ENCODE peak calls at places on chromosomes 2 and 18, in eight cellular contexts. D is H9, G is breast epithelium, W is transverse colon, B is OCI-LY7, Z is psoas muscle, X is neuronal stem cell, H is GM23248. L is an unnamed sample. For H3K4me1, the result is how much of the 10 kb centered on the place peaks cover.

GRCh38 chr2:1773883-1774282 is 29.6 kb upstream of the PXDN start:
- DNase-seq in D (peak), G (no peak), W (no peak), B (no peak), Z (no peak), X (no peak), H (no peak), L (no peak)

GRCh38 chr2:175293195-175293594 is 111.7 kb upstream of the ATP5MC3 start:
- DNase-seq in D (no peak), G (no peak), W (no peak), B (no peak), Z (no peak), X (no peak), H (no peak), L (no peak)

GRCh38 chr2:102018823-102019445 is 27.2 kb downstream of the IL1R2 start:
- DNase-seq in D (no peak), G (no peak), W (no peak), B (no peak), Z (no peak), X (no peak), H (peak), L (no peak)

GRCh38 chr2:173990970-173991819 is 26.0 kb upstream of the SP3 start:
- DNase-seq in D (no peak), G (peak), W (peak), B (peak), Z (peak), X (no peak), H (peak), L (peak)

GRCh38 chr2:32852821-32853220 is 93.9 kb upstream of the LTBP1 start:
- DNase-seq in D (no peak), G (no peak), W (no peak), B (no peak), Z (no peak), X (no peak), H (peak), L (no peak)

GRCh38 chr2:197806317-197806633 is 1.9 kb downstream of the PLCL1 start:
- DNase-seq in D (no peak), G (no peak), W (no peak), B (no peak), Z (no peak), X (no peak), H (peak), L (no peak)

GRCh38 chr18:35513181-35513932 is 15.6 kb upstream of the INO80C start:
- DNase-seq in D (no peak), G (no peak), W (peak), B (no peak), Z (peak), X (no peak), H (peak), L (no peak)

GRCh38 chr2:67346718-67347407 is 50.3 kb upstream of the ETAA1 start:
- DNase-seq in D (no peak), G (no peak), W (no peak), B (no peak), Z (no peak), X (no peak), H (peak), L (no peak)

GRCh38 chr18:32379891-32380290 is 90.8 kb downstream of the GAREM1 start:
- DNase-seq in D (no peak), G (no peak), W (no peak), B (no peak), Z (no peak), X (no peak), H (no peak), L (no peak)

GRCh38 chr18:25164837-25165791 is 186.9 kb downstream of the ZNF521 start:
- DNase-seq in D (no peak), G (no peak), W (no peak), B (no peak), Z (no peak), X (no peak), H (peak), L (no peak)

GRCh38 chr2:179440642-179441251 is 176.1 kb upstream of the SESTD1 start:
- DNase-seq in D (no peak), G (no peak), W (no peak), B (peak), Z (no peak), X (no peak), H (peak), L (no peak)

GRCh38 chr2:1598800-1599199 is 145.5 kb downstream of the PXDN start:
- DNase-seq in D (no peak), G (no peak), W (no peak), B (no peak), Z (no peak), X (no peak), H (no peak), L (no peak)

GRCh38 chr18:78128004-78128403 is 851.6 kb upstream of the SALL3 start:
- DNase-seq in D (no peak), G (no peak), W (no peak), B (no peak), Z (no peak), X (no peak), H (no peak), L (no peak)

GRCh38 chr2:145724499-145724898 is 1204.6 kb upstream of the ZEB2 start:
- DNase-seq in D (no peak), G (no peak), W (no peak), B (no peak), Z (no peak), X (no peak), H (peak), L (no peak)

GRCh38 chr2:237731663-237732062 is 66.9 kb upstream of the RBM44 start:
- DNase-seq in D (no peak), G (no peak), W (no peak), B (no peak), Z (peak), X (no peak), H (peak), L (peak)

GRCh38 chr18:6714027-6714426 is 15.5 kb upstream of the ARHGAP28 start:
- DNase-seq in D (no peak), G (no peak), W (no peak), B (no peak), Z (no peak), X (no peak), H (no peak), L (no peak)

GRCh38 chr2:220034356-220035121 is 407.1 kb downstream of the SLC4A3 start:
- DNase-seq in D (no peak), G (no peak), W (no peak), B (no peak), Z (no peak), X (no peak), H (peak), L (no peak)

DNA sequence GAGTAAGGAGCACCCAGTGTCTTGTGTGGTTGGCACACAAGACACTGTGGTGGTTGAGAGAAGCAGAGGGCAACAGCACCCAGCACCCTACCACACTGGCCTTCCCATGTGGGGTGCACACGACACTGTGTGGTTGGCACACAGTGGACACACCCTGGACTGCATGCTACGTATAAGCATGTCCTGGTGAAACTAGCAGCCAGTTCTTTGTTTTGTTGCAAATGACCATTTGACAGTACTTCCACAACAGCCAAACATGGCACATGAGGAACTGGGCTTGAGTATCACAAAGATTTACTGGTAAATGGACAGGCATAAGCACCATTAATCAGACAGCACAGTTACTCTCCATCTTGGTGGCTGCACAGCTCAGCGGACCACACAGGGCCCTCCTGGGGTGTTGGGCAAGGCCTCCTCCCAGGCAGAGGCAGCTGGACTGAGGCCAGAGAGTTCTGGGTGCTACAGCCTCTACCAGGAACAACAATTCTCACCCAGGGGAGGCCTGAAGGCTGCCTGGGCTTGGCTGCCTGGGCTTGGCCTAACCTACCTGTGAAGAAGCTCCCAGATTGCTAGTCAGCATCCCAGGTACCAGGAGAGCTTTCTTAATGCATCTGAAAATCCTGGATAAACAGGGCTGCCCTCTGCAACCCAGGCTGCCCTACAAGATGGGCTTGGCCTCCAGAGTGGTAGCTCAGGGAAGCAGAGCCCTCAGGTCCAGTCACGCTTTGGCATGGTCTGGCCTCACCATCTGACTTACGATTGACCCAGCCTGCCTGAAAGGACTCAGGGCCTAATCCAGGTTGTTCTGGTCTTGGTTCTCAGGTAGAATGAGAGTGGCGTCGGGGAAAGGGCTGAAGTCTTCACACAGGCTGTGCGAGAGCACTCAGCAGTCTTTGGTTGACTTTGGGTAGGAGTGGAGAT is 59.2 kb upstream of the ALPP start:
- DNase-seq in D (no peak), G (peak), W (no peak), B (no peak), Z (peak), X (no peak), H (no peak), L (no peak)
- H3K4me1 ChIP-seq in D (under half), G (under half), W (under half), B (under half), Z (under half), X (under half), H (under half), L (under half)

DNA sequence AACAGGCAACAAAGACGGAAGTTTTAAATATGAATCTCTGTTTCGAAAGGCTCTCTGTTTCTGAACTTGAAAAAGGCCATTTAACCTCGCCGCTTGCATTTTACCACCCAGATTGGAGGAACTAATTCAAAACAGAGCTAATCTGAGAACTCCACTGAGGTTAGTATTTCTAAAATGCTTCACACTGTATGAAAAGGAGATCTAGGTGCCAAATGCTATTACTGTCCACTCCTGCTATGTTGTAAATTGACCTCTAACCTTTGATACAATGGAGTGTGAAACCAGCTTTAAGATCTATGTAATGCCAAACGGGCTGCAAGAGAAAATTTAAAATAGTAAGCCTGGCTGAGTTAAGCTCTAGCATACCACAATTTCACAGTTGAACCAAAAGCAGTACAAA is 364.5 kb downstream of the IRS1 start:
- DNase-seq in D (no peak), G (no peak), W (no peak), B (no peak), Z (no peak), X (no peak), H (no peak), L (no peak)
- H3K4me1 ChIP-seq in D (under half), G (under half), W (under half), B (under half), Z (under half), X (under half), H (under half), L (under half)

GRCh38 chr2:109139844-109140396 is 10.9 kb downstream of the SH3RF3 start:
- DNase-seq in D (no peak), G (no peak), W (no peak), B (no peak), Z (no peak), X (no peak), H (no peak), L (no peak)
- H3K4me1 ChIP-seq in D (under half), G (under half), W (under half), B (under half), Z (under half), X (under half), H (under half), L (under half)

DNA sequence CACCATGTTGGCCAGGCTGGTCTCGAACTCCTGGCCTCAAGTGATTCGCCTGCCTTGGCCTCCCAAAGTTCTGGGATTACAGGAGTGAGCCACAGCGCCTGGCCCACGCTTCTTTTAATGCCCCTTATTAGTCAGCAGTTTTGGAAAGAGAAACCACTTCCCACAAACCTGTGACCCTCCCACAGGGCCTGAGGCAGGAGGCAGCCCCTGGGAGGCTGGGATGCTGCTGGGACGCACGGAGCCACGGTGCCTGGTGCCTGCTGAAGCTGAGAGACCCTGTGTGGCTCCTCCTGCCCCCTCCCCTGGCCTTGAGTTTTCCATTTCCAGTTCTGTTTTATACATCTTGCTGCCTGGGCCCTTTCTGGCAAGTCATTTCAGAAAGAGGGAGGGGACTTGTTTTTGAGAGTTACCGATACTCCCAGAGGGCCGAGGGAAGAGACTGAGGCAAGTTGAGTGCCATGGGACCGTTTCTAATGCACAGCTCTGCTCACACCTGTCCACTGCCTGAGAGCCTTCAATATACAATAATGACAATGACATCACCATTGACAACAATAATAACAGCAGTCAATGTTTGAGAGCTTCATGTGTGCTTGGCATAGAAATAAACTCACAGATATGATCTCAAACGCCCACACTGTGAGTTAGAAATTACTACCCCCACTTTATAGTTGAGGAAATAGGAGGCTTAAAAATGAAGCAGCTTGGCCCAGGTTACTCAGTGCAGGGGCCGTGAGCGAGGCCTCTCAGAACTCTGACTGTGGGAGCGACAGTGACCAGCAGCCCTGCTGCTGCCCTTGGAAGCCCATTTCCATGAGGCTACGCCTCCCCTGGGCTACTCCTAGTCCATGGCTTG is 78.1 kb upstream of the YWHAQ start:
- DNase-seq in D (no peak), G (no peak), W (no peak), B (no peak), Z (no peak), X (no peak), H (peak), L (no peak)
- H3K4me1 ChIP-seq in D (under half), G (under half), W (under half), B (under half), Z (under half), X (under half), H (under half), L (under half)

DNA sequence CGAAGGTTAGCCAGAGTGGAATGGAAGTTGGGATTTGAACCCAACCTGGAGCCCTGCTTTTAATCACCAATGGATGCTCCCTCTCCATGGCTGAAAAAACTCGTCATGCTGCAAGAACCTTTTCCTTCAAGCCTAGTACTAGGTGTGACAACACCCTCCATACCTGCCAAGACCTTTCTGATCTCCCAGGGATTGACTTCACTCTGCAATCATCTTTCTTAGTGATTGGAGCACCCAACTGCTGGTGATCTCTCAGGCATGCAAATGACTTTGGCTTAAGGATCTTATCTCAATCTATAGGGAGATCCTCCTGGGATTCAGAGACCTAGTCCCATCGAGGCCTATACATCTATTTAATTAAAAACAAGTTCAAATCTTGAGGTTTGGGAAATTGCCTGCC is 23.5 kb upstream of the ITGB6 start:
- DNase-seq in D (no peak), G (no peak), W (no peak), B (no peak), Z (no peak), X (no peak), H (no peak), L (no peak)
- H3K4me1 ChIP-seq in D (under half), G (under half), W (under half), B (under half), Z (half or more), X (under half), H (half or more), L (under half)

DNA sequence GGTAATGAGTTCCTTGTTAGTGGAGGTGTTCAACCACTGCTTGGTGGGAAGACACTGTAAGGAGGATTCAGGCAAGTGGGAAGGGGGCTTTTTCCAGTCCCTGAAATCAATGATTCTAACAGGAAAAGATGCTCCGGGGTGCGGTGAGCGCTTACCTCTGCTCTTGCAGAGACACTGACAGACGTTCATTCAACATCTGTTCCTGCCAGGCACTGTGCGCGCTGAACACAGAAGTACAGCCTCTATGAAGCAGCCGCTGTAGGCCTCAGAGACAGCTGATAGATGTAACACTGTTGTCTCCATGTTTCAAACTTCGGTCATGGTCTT is 738 bp upstream of the CLIP4 start:
- DNase-seq in D (no peak), G (no peak), W (no peak), B (no peak), Z (no peak), X (no peak), H (peak), L (peak)
- H3K4me1 ChIP-seq in D (under half), G (under half), W (under half), B (under half), Z (under half), X (under half), H (under half), L (under half)

GRCh38 chr2:69767034-69767433 is 25.1 kb downstream of the ANXA4 start:
- DNase-seq in D (no peak), G (no peak), W (no peak), B (no peak), Z (no peak), X (no peak), H (peak), L (no peak)

GRCh38 chr2:69762513-69763494 is 20.9 kb downstream of the ANXA4 start:
- DNase-seq in D (no peak), G (no peak), W (no peak), B (no peak), Z (no peak), X (no peak), H (peak), L (no peak)

GRCh38 chr2:69768217-69768616 is 26.3 kb downstream of the ANXA4 start:
- DNase-seq in D (no peak), G (no peak), W (peak), B (no peak), Z (no peak), X (no peak), H (no peak), L (no peak)

GRCh38 chr2:69766014-69766413 is 24.1 kb downstream of the ANXA4 start:
- DNase-seq in D (no peak), G (no peak), W (no peak), B (no peak), Z (no peak), X (no peak), H (no peak), L (no peak)

DNA sequence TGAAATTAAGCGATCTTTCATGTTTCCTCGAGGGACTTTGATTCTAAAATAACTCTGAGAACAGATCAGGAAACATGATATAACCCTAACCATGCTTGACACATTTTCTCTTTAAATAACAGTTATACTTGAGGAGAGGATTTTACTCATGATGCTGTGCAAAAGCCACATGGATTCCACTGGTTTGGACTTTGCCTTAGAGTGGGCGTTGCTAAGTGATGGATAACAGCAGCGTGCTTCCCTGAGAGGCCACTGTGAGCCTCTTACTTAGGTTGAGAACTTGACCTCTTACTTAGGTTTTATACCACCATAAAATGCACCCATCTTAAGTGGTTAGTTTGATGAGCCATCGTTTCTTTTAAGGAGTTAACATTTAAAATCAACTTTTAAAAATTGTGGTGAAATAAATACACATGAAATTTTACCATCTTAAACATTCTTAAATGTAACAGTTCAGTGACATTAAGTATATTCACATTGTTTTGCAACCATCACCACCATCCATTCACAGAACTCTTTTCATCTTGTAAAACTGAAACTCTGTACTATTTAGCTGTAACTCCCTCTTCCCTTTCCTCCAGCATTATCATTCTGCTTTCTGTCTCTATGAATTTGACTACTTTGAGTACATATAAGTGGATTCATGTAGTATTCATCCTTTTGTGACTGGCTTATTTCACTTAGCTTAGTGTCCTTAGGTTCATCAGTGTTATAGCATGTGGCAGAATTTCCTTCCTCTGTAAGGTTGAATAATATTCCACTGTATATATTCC is 22.5 kb downstream of the ANXA4 start:
- DNase-seq in D (no peak), G (no peak), W (peak), B (no peak), Z (no peak), X (no peak), H (peak), L (no peak)
- H3K4me1 ChIP-seq in D (under half), G (under half), W (half or more), B (under half), Z (under half), X (under half), H (under half), L (under half)

DNA sequence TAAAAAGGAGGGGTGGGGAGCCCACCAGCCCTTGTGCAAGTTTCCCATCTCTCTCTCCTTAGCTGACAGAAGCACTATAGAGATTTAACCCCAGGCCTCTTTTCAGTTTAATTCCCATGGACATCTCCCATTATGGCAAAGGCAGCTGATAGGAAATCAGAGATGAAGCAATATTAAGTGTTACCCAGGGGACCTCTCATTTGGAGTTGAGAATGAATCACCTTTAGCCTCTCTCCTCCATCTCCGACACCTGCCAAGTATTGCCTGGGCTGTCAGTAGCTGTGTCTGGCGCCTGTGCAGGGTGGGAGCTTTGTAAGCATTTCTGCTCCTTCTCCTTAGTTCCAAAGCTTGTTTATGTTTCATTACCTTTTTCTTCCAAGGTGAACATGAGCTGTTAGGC is 109.0 kb downstream of the AQP4 start:
- DNase-seq in D (no peak), G (no peak), W (no peak), B (no peak), Z (no peak), X (no peak), H (no peak), L (no peak)
- H3K4me1 ChIP-seq in D (under half), G (under half), W (under half), B (under half), Z (under half), X (under half), H (under half), L (under half)